ENCODE peak calls at places on chromosomes 2 and 18, in six cellular contexts. P, R, G, L, A and M are unnamed samples.

GRCh38 chr2:69149631-69150215 is 136.7 kb downstream of the ANTXR1 start:
- DNase-seq in R (peak), L (no peak), A (no peak), P (no peak), G (peak), M (no peak)

GRCh38 chr18:68623342-68623741 is 91.6 kb downstream of the TMX3 start:
- DNase-seq in P (peak), L (peak), G (peak), R (peak), A (peak), M (peak)

GRCh38 chr18:23209031-23209430 is 73.7 kb downstream of the CABLES1 start:
- DNase-seq in A (peak), R (no peak), L (no peak), G (peak), P (peak), M (no peak)

GRCh38 chr2:40103163-40103562 is 324.1 kb upstream of the THUMPD2 start:
- DNase-seq in G (peak), A (no peak), L (peak), R (no peak), P (no peak), M (no peak)

GRCh38 chr2:237571551-237571950 is 5.2 kb downstream of the PRLH start:
- DNase-seq in P (no peak), R (no peak), A (no peak), L (no peak), G (no peak), M (no peak)

GRCh38 chr2:67625178-67625577 is 228.0 kb downstream of the ETAA1 start:
- DNase-seq in R (no peak), L (no peak), A (no peak), P (no peak), G (peak), M (no peak)

GRCh38 chr2:28681216-28681981 is 70.2 kb upstream of the PPP1CB start:
- DNase-seq in L (no peak), R (no peak), A (peak), P (no peak), G (peak), M (peak)

GRCh38 chr2:230657462-230657861 is 55.2 kb upstream of the CAB39 start:
- DNase-seq in P (no peak), R (no peak), G (no peak), L (no peak), A (no peak), M (no peak)

GRCh38 chr2:196171946-196172345 is 568 bp upstream of the STK17B start:
- DNase-seq in A (no peak), L (no peak), P (no peak), R (no peak), G (no peak), M (no peak)

GRCh38 chr2:181021199-181021789 is 40.9 kb downstream of the UBE2E3 start:
- DNase-seq in R (no peak), P (no peak), A (no peak), L (no peak), G (no peak), M (no peak)

GRCh38 chr2:240024766-240025165 is 376 bp downstream of the NDUFA10 start:
- DNase-seq in A (peak), P (peak), G (no peak), R (no peak), L (no peak), M (no peak)

GRCh38 chr2:144372484-144373195 is 147.3 kb downstream of the ZEB2 start:
- DNase-seq in A (no peak), P (no peak), L (no peak), R (no peak), G (peak), M (no peak)

GRCh38 chr2:224572338-224572737 is 12.8 kb downstream of the CUL3 start:
- DNase-seq in A (no peak), P (no peak), L (no peak), R (no peak), G (no peak), M (no peak)

GRCh38 chr2:119011162-119011909 is 69.3 kb downstream of the MARCO start:
- DNase-seq in R (no peak), P (peak), A (peak), L (no peak), G (peak), M (peak)

GRCh38 chr18:26226229-26227050 is at the start of gene TAF4B:
- DNase-seq in L (peak), P (peak), R (peak), G (peak), A (peak), M (peak)

GRCh38 chr18:77144451-77145118 is 12.0 kb upstream of the MBP start:
- DNase-seq in R (no peak), L (no peak), G (no peak), P (no peak), A (no peak), M (no peak)

GRCh38 chr2:206218792-206219509 is 55.5 kb upstream of the ZDBF2 start:
- DNase-seq in R (no peak), L (no peak), P (no peak), A (no peak), G (no peak), M (no peak)

DNA sequence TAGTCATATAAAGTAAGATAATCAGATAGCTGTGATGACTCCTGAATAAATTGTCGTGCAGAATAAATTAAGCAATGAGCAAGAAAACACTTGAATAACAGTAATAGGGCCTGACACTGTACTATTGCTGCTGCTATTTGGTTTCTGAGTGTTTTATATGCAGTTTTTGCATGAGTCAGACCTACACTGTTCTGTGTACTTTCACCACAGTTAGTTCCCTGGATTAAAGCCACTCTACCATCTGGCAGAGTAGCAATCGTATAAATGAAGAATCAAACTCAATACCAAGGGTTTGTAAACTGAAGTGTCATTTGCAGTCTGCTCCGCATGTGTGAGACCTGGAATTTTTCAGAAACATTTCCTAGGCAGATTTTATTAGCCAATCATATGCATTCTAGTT is 398.6 kb upstream of the CDH7 start:
- DNase-seq in L (no peak), R (no peak), P (no peak), G (no peak), A (no peak), M (no peak)
- TF ChIP-seq CTCF in L (no peak), R (no peak), P (no peak), G (no peak), A (no peak), M (no peak)

GRCh38 chr18:7038330-7038846 is 79.2 kb downstream of the LAMA1 start:
- DNase-seq in L (peak), P (peak), R (peak), G (peak), A (peak), M (no peak)
- TF ChIP-seq CTCF in L (peak), P (peak), R (peak), G (peak), A (no peak), M (peak)

GRCh38 chr2:170712653-170713279 is 2.4 kb upstream of the SP5 start:
- DNase-seq in L (no peak), R (no peak), A (no peak), P (no peak), G (no peak), M (peak)

GRCh38 chr2:170715932-170716777 is 1.0 kb downstream of the SP5 start:
- DNase-seq in R (no peak), G (no peak), L (no peak), P (peak), A (peak), M (peak)

GRCh38 chr2:170715062-170715931 is at the start of gene SP5:
- DNase-seq in A (peak), L (no peak), P (peak), G (peak), R (peak), M (peak)

GRCh38 chr2:170713280-170714155 is 1.6 kb upstream of the SP5 start:
- DNase-seq in R (no peak), G (no peak), L (no peak), A (peak), P (peak), M (peak)

GRCh38 chr2:170714156-170715061 is 728 bp upstream of the SP5 start:
- DNase-seq in P (no peak), A (peak), G (no peak), R (no peak), L (no peak), M (peak)
- TF ChIP-seq CTCF in P (peak), A (no peak), G (no peak), R (no peak), L (no peak), M (no peak)

DNA sequence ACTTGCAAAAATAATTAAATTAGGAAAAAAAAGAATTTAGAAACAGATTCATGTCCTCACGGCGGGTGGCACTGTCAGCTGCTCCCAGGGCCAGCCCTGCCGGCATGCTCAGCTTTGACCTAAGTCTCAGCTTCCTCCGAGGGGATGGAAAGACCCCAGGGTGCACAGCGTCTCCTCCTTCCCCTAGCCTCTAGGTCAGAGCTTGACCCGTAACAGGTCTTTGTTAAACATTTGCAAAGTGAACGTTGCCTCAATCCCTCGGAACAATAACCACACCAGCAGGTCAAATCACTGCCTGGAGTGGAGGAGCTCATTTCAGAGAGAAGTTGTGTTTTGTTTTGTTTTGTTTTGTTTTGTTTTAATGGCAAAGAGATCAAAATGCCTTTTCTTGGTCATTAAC is 171.3 kb downstream of the TMEM18 start:
- DNase-seq in R (no peak), L (no peak), A (no peak), P (no peak), G (no peak), M (no peak)
- TF ChIP-seq CTCF in R (no peak), L (no peak), A (no peak), P (no peak), G (no peak), M (no peak)